ENCODE peak calls at places on chromosomes 4 and X, in ten cellular contexts. One of them, this sample, is unnamed.

GRCh38 chr4:47831026-47831689 is 6.7 kb downstream of the CORIN start:
- DNase-seq in GM12865: no peak
- DNase-seq in cardiac muscle cell: no peak
- DNase-seq in AG04450: no peak
- DNase-seq in left lung: no peak
- DNase-seq in lower leg skin: no peak
- DNase-seq in heart left ventricle: no peak
- DNase-seq in AG10803: no peak
- DNase-seq in epithelial cell of esophagus: peak; percentile 44
- DNase-seq in cardiac fibroblast: no peak
- DNase-seq in this sample: no peak

GRCh38 chr4:101695176-101695575 is 95.4 kb upstream of the BANK1 start:
- DNase-seq in GM12865: no peak
- DNase-seq in cardiac muscle cell: no peak
- DNase-seq in AG04450: no peak
- DNase-seq in left lung: no peak
- DNase-seq in lower leg skin: no peak
- DNase-seq in heart left ventricle: no peak
- DNase-seq in AG10803: no peak
- DNase-seq in epithelial cell of esophagus: peak; percentile 54
- DNase-seq in cardiac fibroblast: peak; percentile 8
- DNase-seq in this sample: no peak

GRCh38 chrX:110338850-110339373 is 19.7 kb upstream of the RTL9 start:
- DNase-seq in GM12865: no peak
- DNase-seq in cardiac muscle cell: no peak
- DNase-seq in AG04450: no peak
- DNase-seq in left lung: no peak
- DNase-seq in lower leg skin: no peak
- DNase-seq in heart left ventricle: no peak
- DNase-seq in AG10803: no peak
- DNase-seq in epithelial cell of esophagus: peak; percentile 74
- DNase-seq in cardiac fibroblast: no peak
- DNase-seq in this sample: no peak

GRCh38 chrX:33339219-33339618 is 127.9 kb upstream of the DMD start:
- DNase-seq in GM12865: no peak
- DNase-seq in cardiac muscle cell: peak; percentile 0
- DNase-seq in AG04450: no peak
- DNase-seq in left lung: no peak
- DNase-seq in lower leg skin: no peak
- DNase-seq in heart left ventricle: no peak
- DNase-seq in AG10803: no peak
- DNase-seq in epithelial cell of esophagus: peak; percentile 38
- DNase-seq in cardiac fibroblast: peak; percentile 27
- DNase-seq in this sample: no peak

GRCh38 chrX:66760648-66761047 is 121.8 kb upstream of the EDA2R start:
- DNase-seq in GM12865: no peak
- DNase-seq in cardiac muscle cell: no peak
- DNase-seq in AG04450: no peak
- DNase-seq in left lung: no peak
- DNase-seq in lower leg skin: no peak
- DNase-seq in heart left ventricle: no peak
- DNase-seq in AG10803: no peak
- DNase-seq in epithelial cell of esophagus: no peak
- DNase-seq in cardiac fibroblast: peak; percentile 4
- DNase-seq in this sample: no peak

GRCh38 chr4:132316738-132317137 is 832.4 kb upstream of the PCDH10 start:
- DNase-seq in GM12865: no peak
- DNase-seq in cardiac muscle cell: no peak
- DNase-seq in AG04450: no peak
- DNase-seq in left lung: no peak
- DNase-seq in lower leg skin: no peak
- DNase-seq in heart left ventricle: no peak
- DNase-seq in AG10803: no peak
- DNase-seq in epithelial cell of esophagus: peak; percentile 56
- DNase-seq in cardiac fibroblast: no peak
- DNase-seq in this sample: no peak

GRCh38 chr4:86664959-86665358 is 70.8 kb downstream of the PTPN13 start:
- DNase-seq in GM12865: peak; percentile 34
- DNase-seq in cardiac muscle cell: peak; percentile 84
- DNase-seq in AG04450: no peak
- DNase-seq in left lung: no peak
- DNase-seq in lower leg skin: no peak
- DNase-seq in heart left ventricle: no peak
- DNase-seq in AG10803: peak; percentile 95
- DNase-seq in epithelial cell of esophagus: peak; percentile 32
- DNase-seq in cardiac fibroblast: peak; percentile 77
- DNase-seq in this sample: peak; percentile 93

GRCh38 chrX:149275836-149276235 is 229.3 kb downstream of the IDS start:
- DNase-seq in GM12865: no peak
- DNase-seq in cardiac muscle cell: no peak
- DNase-seq in AG04450: no peak
- DNase-seq in left lung: no peak
- DNase-seq in lower leg skin: no peak
- DNase-seq in heart left ventricle: no peak
- DNase-seq in AG10803: peak; percentile 23
- DNase-seq in epithelial cell of esophagus: peak; percentile 1
- DNase-seq in cardiac fibroblast: peak; percentile 29
- DNase-seq in this sample: no peak

GRCh38 chr4:185716008-185716976 is 95.7 kb downstream of the SORBS2 start:
- DNase-seq in GM12865: no peak
- DNase-seq in cardiac muscle cell: no peak
- DNase-seq in AG04450: no peak
- DNase-seq in left lung: peak; percentile 72
- DNase-seq in lower leg skin: no peak
- DNase-seq in heart left ventricle: no peak
- DNase-seq in AG10803: no peak
- DNase-seq in epithelial cell of esophagus: no peak
- DNase-seq in cardiac fibroblast: no peak
- DNase-seq in this sample: no peak

GRCh38 chrX:24259544-24260240 is 54.2 kb downstream of the SUPT20HL2 start:
- DNase-seq in GM12865: peak; percentile 71
- DNase-seq in cardiac muscle cell: peak; percentile 84
- DNase-seq in AG04450: peak; percentile 34
- DNase-seq in left lung: no peak
- DNase-seq in lower leg skin: peak; percentile 45
- DNase-seq in heart left ventricle: no peak
- DNase-seq in AG10803: peak; percentile 74
- DNase-seq in epithelial cell of esophagus: peak; percentile 76
- DNase-seq in cardiac fibroblast: peak; percentile 81
- DNase-seq in this sample: peak; percentile 62

GRCh38 chr4:183250831-183251230 is 69.2 kb downstream of the CLDN22 start:
- DNase-seq in GM12865: no peak
- DNase-seq in cardiac muscle cell: no peak
- DNase-seq in AG04450: no peak
- DNase-seq in left lung: no peak
- DNase-seq in lower leg skin: no peak
- DNase-seq in heart left ventricle: no peak
- DNase-seq in AG10803: no peak
- DNase-seq in epithelial cell of esophagus: no peak
- DNase-seq in cardiac fibroblast: no peak
- DNase-seq in this sample: no peak

GRCh38 chr4:159248383-159249178 is 145.7 kb downstream of the RAPGEF2 start:
- DNase-seq in GM12865: no peak
- DNase-seq in cardiac muscle cell: peak; percentile 84
- DNase-seq in AG04450: peak; percentile 24
- DNase-seq in left lung: no peak
- DNase-seq in lower leg skin: no peak
- DNase-seq in heart left ventricle: no peak
- DNase-seq in AG10803: peak; percentile 84
- DNase-seq in epithelial cell of esophagus: no peak
- DNase-seq in cardiac fibroblast: peak; percentile 94
- DNase-seq in this sample: peak; percentile 27

GRCh38 chr4:48127231-48127881 is 6.7 kb downstream of the TXK start:
- DNase-seq in GM12865: no peak
- DNase-seq in cardiac muscle cell: peak; percentile 6
- DNase-seq in AG04450: no peak
- DNase-seq in left lung: no peak
- DNase-seq in lower leg skin: no peak
- DNase-seq in heart left ventricle: no peak
- DNase-seq in AG10803: no peak
- DNase-seq in epithelial cell of esophagus: no peak
- DNase-seq in cardiac fibroblast: no peak
- DNase-seq in this sample: no peak

GRCh38 chr4:167614866-167615265 is 380.6 kb upstream of the SPOCK3 start:
- DNase-seq in GM12865: no peak
- DNase-seq in cardiac muscle cell: no peak
- DNase-seq in AG04450: no peak
- DNase-seq in left lung: no peak
- DNase-seq in lower leg skin: no peak
- DNase-seq in heart left ventricle: no peak
- DNase-seq in AG10803: no peak
- DNase-seq in epithelial cell of esophagus: peak; percentile 39
- DNase-seq in cardiac fibroblast: peak; percentile 13
- DNase-seq in this sample: peak; percentile 2

GRCh38 chrX:22481436-22481835 is 208.7 kb downstream of the CBLL2 start:
- DNase-seq in GM12865: no peak
- DNase-seq in cardiac muscle cell: no peak
- DNase-seq in AG04450: no peak
- DNase-seq in left lung: no peak
- DNase-seq in lower leg skin: no peak
- DNase-seq in heart left ventricle: no peak
- DNase-seq in AG10803: peak; percentile 0
- DNase-seq in epithelial cell of esophagus: no peak
- DNase-seq in cardiac fibroblast: peak; percentile 2
- DNase-seq in this sample: no peak

GRCh38 chr4:162111078-162111477 is 52.7 kb downstream of the FSTL5 start:
- DNase-seq in GM12865: no peak
- DNase-seq in cardiac muscle cell: no peak
- DNase-seq in AG04450: no peak
- DNase-seq in left lung: no peak
- DNase-seq in lower leg skin: no peak
- DNase-seq in heart left ventricle: no peak
- DNase-seq in AG10803: no peak
- DNase-seq in epithelial cell of esophagus: no peak
- DNase-seq in cardiac fibroblast: no peak
- DNase-seq in this sample: no peak

GRCh38 chrX:70480660-70481018 is 36.0 kb downstream of the DLG3 start:
- DNase-seq in GM12865: no peak
- DNase-seq in cardiac muscle cell: peak; percentile 45
- DNase-seq in AG04450: no peak
- DNase-seq in left lung: no peak
- DNase-seq in lower leg skin: no peak
- DNase-seq in heart left ventricle: no peak
- DNase-seq in AG10803: no peak
- DNase-seq in epithelial cell of esophagus: no peak
- DNase-seq in cardiac fibroblast: no peak
- DNase-seq in this sample: no peak
- TF ChIP-seq CTCF in GM12865: no peak
- TF ChIP-seq CTCF in cardiac muscle cell: no peak
- TF ChIP-seq CTCF in AG04450: no peak
- TF ChIP-seq CTCF in left lung: no peak
- TF ChIP-seq CTCF in lower leg skin: no peak
- TF ChIP-seq CTCF in heart left ventricle: no peak
- TF ChIP-seq CTCF in AG10803: no peak
- TF ChIP-seq CTCF in epithelial cell of esophagus: no peak
- TF ChIP-seq CTCF in cardiac fibroblast: no peak
- TF ChIP-seq CTCF in this sample: no peak

GRCh38 chr4:156968479-156968984 is 3.1 kb downstream of the PDGFC start:
- DNase-seq in GM12865: peak; percentile 68
- DNase-seq in cardiac muscle cell: peak; percentile 86
- DNase-seq in AG04450: no peak
- DNase-seq in left lung: peak; percentile 47
- DNase-seq in lower leg skin: peak; percentile 89
- DNase-seq in heart left ventricle: no peak
- DNase-seq in AG10803: peak; percentile 92
- DNase-seq in epithelial cell of esophagus: peak; percentile 81
- DNase-seq in cardiac fibroblast: peak; percentile 92
- DNase-seq in this sample: peak; percentile 79
- H3K4me3 ChIP-seq in GM12865: no peak overlapping the region
- H3K4me3 ChIP-seq in cardiac muscle cell: no peak overlapping the region
- H3K4me3 ChIP-seq in AG04450: peak overlapping the region; percentile 94
- H3K4me3 ChIP-seq in left lung: peak overlapping the region; percentile 59
- H3K4me3 ChIP-seq in lower leg skin: no peak overlapping the region
- H3K4me3 ChIP-seq in heart left ventricle: peak overlapping the region; percentile 72
- H3K4me3 ChIP-seq in AG10803: peak overlapping the region; percentile 91
- H3K4me3 ChIP-seq in epithelial cell of esophagus: no peak overlapping the region
- H3K4me3 ChIP-seq in cardiac fibroblast: peak overlapping the region; percentile 90
- H3K4me3 ChIP-seq in this sample: peak overlapping the region; percentile 92

DNA sequence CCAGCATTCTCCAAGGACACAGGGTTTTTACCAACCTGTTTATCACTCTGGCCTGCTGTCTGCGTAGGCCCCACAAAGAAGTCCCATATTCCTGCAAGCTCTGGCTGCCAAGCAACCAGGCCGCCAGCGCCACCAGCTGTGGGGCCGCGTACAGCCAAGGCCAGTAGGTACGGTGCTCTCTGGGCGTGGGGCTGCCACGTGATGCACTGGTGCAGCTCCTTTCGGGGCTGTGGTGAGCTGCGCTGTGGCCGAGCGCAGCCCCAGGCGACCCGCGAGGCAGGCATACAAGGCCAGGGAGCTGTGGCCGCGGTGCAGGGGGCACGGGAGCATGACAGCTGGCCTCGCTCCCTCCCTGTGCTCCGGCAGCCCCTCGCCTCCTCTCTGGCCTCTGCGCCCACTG is 22.2 kb downstream of the LUZP4 start:
- DNase-seq in GM12865: no peak
- DNase-seq in cardiac muscle cell: peak; percentile 29
- DNase-seq in AG04450: no peak
- DNase-seq in left lung: no peak
- DNase-seq in lower leg skin: no peak
- DNase-seq in heart left ventricle: no peak
- DNase-seq in AG10803: no peak
- DNase-seq in epithelial cell of esophagus: peak; percentile 2
- DNase-seq in cardiac fibroblast: no peak
- DNase-seq in this sample: no peak
- TF ChIP-seq CTCF in GM12865: no peak
- TF ChIP-seq CTCF in cardiac muscle cell: no peak
- TF ChIP-seq CTCF in AG04450: no peak
- TF ChIP-seq CTCF in left lung: no peak
- TF ChIP-seq CTCF in lower leg skin: no peak
- TF ChIP-seq CTCF in heart left ventricle: no peak
- TF ChIP-seq CTCF in AG10803: no peak
- TF ChIP-seq CTCF in epithelial cell of esophagus: no peak
- TF ChIP-seq CTCF in cardiac fibroblast: no peak
- TF ChIP-seq CTCF in this sample: no peak

GRCh38 chrX:47316276-47317025 is 53.9 kb upstream of the ZNF157 start:
- DNase-seq in GM12865: peak; percentile 1
- DNase-seq in cardiac muscle cell: peak; percentile 25
- DNase-seq in AG04450: no peak
- DNase-seq in left lung: no peak
- DNase-seq in lower leg skin: no peak
- DNase-seq in heart left ventricle: no peak
- DNase-seq in AG10803: no peak
- DNase-seq in epithelial cell of esophagus: no peak
- DNase-seq in cardiac fibroblast: no peak
- DNase-seq in this sample: no peak

GRCh38 chrX:47321978-47322377 is 48.4 kb upstream of the ZNF157 start:
- DNase-seq in GM12865: no peak
- DNase-seq in cardiac muscle cell: no peak
- DNase-seq in AG04450: no peak
- DNase-seq in left lung: no peak
- DNase-seq in lower leg skin: no peak
- DNase-seq in heart left ventricle: no peak
- DNase-seq in AG10803: no peak
- DNase-seq in epithelial cell of esophagus: no peak
- DNase-seq in cardiac fibroblast: no peak
- DNase-seq in this sample: no peak

DNA sequence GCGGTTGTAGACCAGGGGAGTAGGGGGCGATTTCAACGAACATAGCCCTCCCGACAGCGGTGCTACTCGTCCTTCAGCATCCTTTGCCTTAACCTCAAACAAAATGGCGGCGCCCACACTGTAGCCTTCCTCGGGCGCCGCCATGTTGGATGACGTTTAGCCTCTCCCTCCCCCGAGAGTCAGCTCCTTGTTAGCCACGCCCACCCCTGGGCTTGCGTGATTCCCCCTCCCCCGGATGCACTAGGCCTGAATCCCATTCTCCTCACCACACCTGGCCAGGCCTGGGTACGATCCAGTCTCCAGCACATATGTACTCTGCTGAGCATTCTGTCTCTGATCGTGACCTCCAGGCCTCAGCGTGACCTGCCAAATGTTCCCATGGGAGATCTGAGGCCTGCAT is 49.0 kb upstream of the ZNF157 start:
- DNase-seq in GM12865: no peak
- DNase-seq in cardiac muscle cell: peak; percentile 81
- DNase-seq in AG04450: no peak
- DNase-seq in left lung: no peak
- DNase-seq in lower leg skin: peak; percentile 84
- DNase-seq in heart left ventricle: no peak
- DNase-seq in AG10803: peak; percentile 30
- DNase-seq in epithelial cell of esophagus: peak; percentile 67
- DNase-seq in cardiac fibroblast: peak; percentile 71
- DNase-seq in this sample: peak; percentile 20
- H3K4me3 ChIP-seq in GM12865: no peak overlapping the region
- H3K4me3 ChIP-seq in cardiac muscle cell: no peak overlapping the region
- H3K4me3 ChIP-seq in AG04450: no peak overlapping the region
- H3K4me3 ChIP-seq in left lung: no peak overlapping the region
- H3K4me3 ChIP-seq in lower leg skin: no peak overlapping the region
- H3K4me3 ChIP-seq in heart left ventricle: no peak overlapping the region
- H3K4me3 ChIP-seq in AG10803: no peak overlapping the region
- H3K4me3 ChIP-seq in epithelial cell of esophagus: no peak overlapping the region
- H3K4me3 ChIP-seq in cardiac fibroblast: no peak overlapping the region
- H3K4me3 ChIP-seq in this sample: no peak overlapping the region